ENCODE peak calls at places on chromosomes 4 and X, in four cellular contexts. Q, E, L and Z are unnamed samples.

GRCh38 chr4:132691668-132692067 is 457.4 kb upstream of the PCDH10 start:
- DNase-seq in Q (no peak), E (no peak), L (no peak), Z (no peak)

GRCh38 chr4:8315343-8316250 is 46.0 kb downstream of the HTRA3 start:
- DNase-seq in Q (peak; percentile 76), E (peak; percentile 67), L (peak; percentile 66), Z (peak; percentile 81)

GRCh38 chrX:41137589-41137988 is 52.3 kb downstream of the USP9X start:
- DNase-seq in E (no peak), L (peak; percentile 19), Q (no peak), Z (no peak)

GRCh38 chr4:88880501-88881226 is 176.3 kb downstream of the FAM13A start:
- DNase-seq in Q (no peak), L (no peak), E (no peak), Z (no peak)

GRCh38 chr4:55184600-55185523 is 59.5 kb upstream of the KDR start:
- DNase-seq in L (peak; percentile 54), E (peak; percentile 29), Q (no peak), Z (no peak)

GRCh38 chr4:36343501-36343900 is 62.1 kb downstream of the DTHD1 start:
- DNase-seq in E (no peak), Q (no peak), L (no peak), Z (no peak)

GRCh38 chr4:128570380-128570779 is 239.1 kb upstream of the JADE1 start:
- DNase-seq in E (no peak), Q (no peak), L (no peak), Z (no peak)

GRCh38 chr4:150342945-150343344 is 239.0 kb upstream of the MAB21L2 start:
- DNase-seq in L (no peak), Q (peak; percentile 15), E (no peak), Z (no peak)

GRCh38 chr4:112802780-112803179 is 165.8 kb downstream of the LARP7 start:
- DNase-seq in E (no peak), Q (no peak), L (no peak), Z (no peak)

GRCh38 chrX:50579955-50580354 is 109.3 kb upstream of the DGKK start:
- DNase-seq in Q (peak; percentile 78), L (peak; percentile 67), E (peak; percentile 55), Z (no peak)

GRCh38 chrX:69289046-69289838 is 124.0 kb upstream of the PJA1 start:
- DNase-seq in E (no peak), Q (no peak), L (no peak), Z (no peak)

GRCh38 chr4:55993994-55994657 is 45.4 kb downstream of the CEP135 start:
- DNase-seq in E (no peak), L (no peak), Q (no peak), Z (no peak)

GRCh38 chrX:48789366-48790220 is 3.2 kb downstream of the GATA1 start:
- DNase-seq in L (no peak), E (no peak), Q (no peak), Z (no peak)

GRCh38 chr4:100721490-100721889 is 203.7 kb upstream of the EMCN start:
- DNase-seq in Q (no peak), L (no peak), E (no peak), Z (no peak)

GRCh38 chr4:85398276-85398675 is 76.7 kb upstream of the ARHGAP24 start:
- DNase-seq in Q (no peak), L (no peak), E (no peak), Z (no peak)

GRCh38 chr4:89123418-89123817 is 12.1 kb downstream of the TIGD2 start:
- DNase-seq in E (no peak), L (no peak), Q (no peak), Z (no peak)

GRCh38 chr4:34417160-34417559 is 1827.2 kb downstream of the ARAP2 start:
- DNase-seq in E (no peak), L (no peak), Q (no peak), Z (no peak)

GRCh38 chr4:15042529-15043167 is 40.4 kb downstream of the CPEB2 start:
- DNase-seq in Q (no peak), E (no peak), L (no peak), Z (no peak)

GRCh38 chrX:3962511-3963350 is 249.3 kb upstream of the PRKX start:
- DNase-seq in E (peak; percentile 41), Q (peak; percentile 68), L (peak; percentile 25), Z (no peak)

GRCh38 chrX:23749129-23749528 is 6.1 kb upstream of the ACOT9 start:
- DNase-seq in L (no peak), Q (no peak), E (no peak), Z (no peak)

GRCh38 chrX:12210921-12211320 is 72.6 kb downstream of the FRMPD4 start:
- DNase-seq in E (no peak), L (no peak), Q (no peak), Z (no peak)

GRCh38 chrX:139052461-139052860 is 340.9 kb upstream of the FGF13 start:
- DNase-seq in Q (no peak), L (no peak), E (no peak), Z (no peak)

DNA sequence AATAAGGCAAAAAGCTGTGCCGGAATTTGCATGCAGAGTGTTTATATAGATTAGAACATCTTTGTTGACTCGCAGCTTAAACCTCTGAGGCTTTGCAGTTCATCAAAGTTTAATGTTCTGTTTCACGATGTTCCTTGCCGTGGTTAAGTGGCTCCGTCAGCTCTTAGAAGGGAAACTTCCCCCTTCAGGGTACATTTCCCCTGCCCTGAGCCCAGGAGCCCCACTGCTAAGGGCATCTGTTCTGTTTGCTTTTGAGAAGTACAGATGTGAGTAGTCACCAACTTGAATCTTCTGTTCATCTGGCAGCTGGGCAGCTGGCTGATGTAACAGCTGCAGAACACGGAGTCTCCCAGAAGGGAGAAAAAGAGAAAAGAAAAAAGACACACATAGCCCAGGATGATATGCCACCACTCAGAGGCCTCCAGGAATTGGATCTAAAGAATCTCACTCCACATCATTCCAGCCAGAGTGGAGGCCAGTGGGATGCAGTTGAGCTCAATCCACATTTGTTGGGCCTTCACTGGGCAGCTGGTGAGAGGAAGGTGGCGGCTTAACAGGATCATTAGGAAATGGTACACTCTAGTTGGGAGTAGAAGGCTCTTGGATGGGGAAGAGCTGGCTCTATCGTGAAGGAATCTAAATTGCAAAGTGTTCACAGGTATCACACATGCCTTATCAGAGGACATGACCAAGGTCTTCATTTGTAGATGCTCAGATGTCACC is 178.7 kb upstream of the RBPJ start:
- DNase-seq in Q (no peak), E (no peak), L (no peak), Z (no peak)
- H3K27ac ChIP-seq in Q (no peak overlapping the region), E (no peak overlapping the region), L (no peak overlapping the region), Z (peak overlapping the region; percentile 59)

DNA sequence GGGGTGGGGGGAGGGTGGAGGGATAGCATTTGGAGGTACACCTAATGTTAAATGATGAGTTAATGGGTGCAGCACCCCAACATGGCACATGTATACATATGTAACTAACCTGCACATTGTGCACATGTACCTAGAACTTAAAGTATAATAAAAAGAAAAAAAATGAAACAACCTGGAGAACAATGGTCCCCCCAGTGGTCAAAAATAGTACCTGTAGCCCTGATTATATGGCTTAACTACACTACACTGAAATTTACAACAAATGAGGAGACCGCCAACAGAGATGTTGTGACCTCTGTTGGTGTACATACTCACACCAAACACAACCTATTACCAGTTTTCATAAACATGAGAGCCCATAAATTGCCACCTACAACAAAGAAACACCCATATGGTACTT is 7.3 kb upstream of the MAGEE1 start:
- DNase-seq in Q (no peak), L (peak; percentile 2), E (no peak), Z (no peak)
- TF ChIP-seq CTCF in Q (no peak), L (peak; percentile 36), E (no peak), Z (no peak)

GRCh38 chrX:25021132-25021498 is 5.3 kb upstream of the ARX start:
- DNase-seq in L (no peak), Q (no peak), E (no peak), Z (no peak)
- H3K4me1 ChIP-seq in L (no peaks in the 10 kb centered on the region), Q (peaks cover 63% of the 10 kb centered on the region), E (no peaks in the 10 kb centered on the region), Z (no peaks in the 10 kb centered on the region)

DNA sequence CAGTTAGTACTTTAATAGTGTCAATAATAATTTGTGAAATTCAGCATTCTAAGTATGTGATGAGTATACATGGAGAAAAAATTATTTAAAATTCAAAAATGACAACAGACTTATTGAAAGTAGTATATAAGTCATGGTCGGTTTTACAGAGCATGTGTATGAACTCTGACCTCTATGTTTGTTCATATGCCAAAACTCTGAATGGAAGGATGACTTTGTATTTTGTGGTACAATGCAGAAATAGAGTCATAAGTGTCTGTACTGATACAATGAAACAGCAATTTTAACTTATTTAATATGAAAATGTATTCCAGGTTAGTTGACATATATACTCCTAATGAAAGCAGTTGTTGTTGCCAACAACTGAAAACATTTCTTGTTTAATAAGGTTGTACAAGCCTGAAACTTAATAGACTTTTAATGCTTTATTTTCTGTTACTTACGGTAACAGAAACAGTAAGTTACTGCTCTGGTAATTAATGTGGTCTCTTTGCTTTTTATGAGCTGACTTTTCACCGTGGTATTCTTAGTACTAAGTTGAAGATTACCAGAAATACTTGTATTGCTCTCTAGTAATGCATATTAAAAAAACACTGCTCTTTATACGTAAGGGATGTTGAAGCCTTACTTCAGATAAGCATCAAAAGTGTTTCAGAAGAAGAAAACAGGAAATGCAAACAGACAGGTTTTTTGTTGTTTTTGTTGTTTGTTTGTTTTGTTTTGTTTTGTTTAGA is 1.9 kb downstream of the UBE2K start:
- DNase-seq in Q (no peak), L (peak; percentile 30), E (no peak), Z (no peak)
- H3K27ac ChIP-seq in Q (no peak overlapping the region), L (no peak overlapping the region), E (peak overlapping the region; percentile 14), Z (no peak overlapping the region)

GRCh38 chrX:153922932-153923857 is 2.9 kb downstream of the ARHGAP4 start:
- DNase-seq in Q (peak; percentile 41), E (peak; percentile 82), L (no peak), Z (peak; percentile 85)
- TF ChIP-seq CTCF in Q (peak; percentile 38), E (peak; percentile 22), L (peak; percentile 54), Z (peak; percentile 44)

GRCh38 chr4:83112678-83113428 is 1.7 kb downstream of the PLAC8 start:
- DNase-seq in E (no peak), L (no peak), Q (no peak), Z (no peak)

GRCh38 chr4:83109480-83110221 is 4.9 kb downstream of the PLAC8 start:
- DNase-seq in Q (peak; percentile 75), E (peak; percentile 40), L (peak; percentile 11), Z (peak; percentile 78)

GRCh38 chr4:83112239-83112638 is 2.3 kb downstream of the PLAC8 start:
- DNase-seq in E (no peak), L (peak; percentile 88), Q (no peak), Z (no peak)

GRCh38 chr4:83110222-83110945 is 4.1 kb downstream of the PLAC8 start:
- DNase-seq in L (peak; percentile 93), Q (peak; percentile 87), E (peak; percentile 87), Z (peak; percentile 94)

DNA sequence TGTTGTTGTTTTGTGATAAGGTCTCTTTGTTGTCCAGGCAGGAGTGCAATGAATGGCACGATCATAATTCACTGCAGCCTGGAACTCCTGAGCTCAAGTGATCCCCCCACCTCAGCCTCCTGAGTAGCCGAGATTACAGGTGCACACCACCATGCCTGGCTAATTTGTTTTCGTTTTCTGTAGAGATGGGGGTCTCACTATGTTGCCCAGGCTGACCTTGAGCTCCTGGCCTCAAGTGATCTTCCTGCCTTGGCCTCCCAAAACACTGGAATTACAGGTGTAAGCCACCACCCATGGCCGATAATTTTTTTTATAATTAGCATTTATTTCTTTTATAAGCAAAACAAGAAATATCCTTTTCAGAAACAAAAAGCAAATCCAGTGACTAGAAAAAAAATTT is 3.6 kb downstream of the PLAC8 start:
- DNase-seq in Q (no peak), L (no peak), E (no peak), Z (no peak)
- H3K4me1 ChIP-seq in Q (no peaks in the 10 kb centered on the region), L (peaks cover 37% of the 10 kb centered on the region), E (no peaks in the 10 kb centered on the region), Z (peaks cover 8% of the 10 kb centered on the region)